ENCODE peak calls at places on chromosomes 7 and 10, in ten cellular contexts. One of them, this sample, is unnamed.

GRCh38 chr7:114364151-114364550 is 50.5 kb upstream of the FOXP2 start:
- DNase-seq in cerebellum: no peak
- DNase-seq in posterior cingulate gyrus: no peak
- DNase-seq in AG04450: no peak
- DNase-seq in activated T-cell treated with anti-CD3 and anti-CD28 coated beads for 1 hour: no peak
- DNase-seq in LHCN-M2: no peak
- DNase-seq in glutamatergic neuron: peak
- DNase-seq in HCT116: no peak
- DNase-seq in NCI-H2081: peak
- DNase-seq in activated CD4-positive, alpha-beta T cell treated with anti-CD3 and anti-CD28 coated beads for 4 hours: no peak
- DNase-seq in this sample: peak

GRCh38 chr7:81676813-81677212 is 93.0 kb downstream of the HGF start:
- DNase-seq in activated CD4-positive, alpha-beta T cell treated with anti-CD3 and anti-CD28 coated beads for 4 hours: no peak
- DNase-seq in NCI-H2081: no peak
- DNase-seq in posterior cingulate gyrus: no peak
- DNase-seq in HCT116: no peak
- DNase-seq in cerebellum: peak
- DNase-seq in LHCN-M2: peak
- DNase-seq in activated T-cell treated with anti-CD3 and anti-CD28 coated beads for 1 hour: no peak
- DNase-seq in AG04450: no peak
- DNase-seq in glutamatergic neuron: no peak
- DNase-seq in this sample: peak

GRCh38 chr10:133126431-133127290 is 33.4 kb upstream of the KNDC1 start:
- DNase-seq in cerebellum: no peak
- DNase-seq in AG04450: no peak
- DNase-seq in posterior cingulate gyrus: peak
- DNase-seq in HCT116: no peak
- DNase-seq in NCI-H2081: no peak
- DNase-seq in LHCN-M2: no peak
- DNase-seq in activated T-cell treated with anti-CD3 and anti-CD28 coated beads for 1 hour: no peak
- DNase-seq in activated CD4-positive, alpha-beta T cell treated with anti-CD3 and anti-CD28 coated beads for 4 hours: no peak
- DNase-seq in glutamatergic neuron: no peak
- DNase-seq in this sample: no peak

GRCh38 chr10:122163182-122164027 is 107.7 kb upstream of the BTBD16 start:
- DNase-seq in posterior cingulate gyrus: peak
- DNase-seq in cerebellum: peak
- DNase-seq in AG04450: no peak
- DNase-seq in activated CD4-positive, alpha-beta T cell treated with anti-CD3 and anti-CD28 coated beads for 4 hours: no peak
- DNase-seq in LHCN-M2: no peak
- DNase-seq in NCI-H2081: peak
- DNase-seq in activated T-cell treated with anti-CD3 and anti-CD28 coated beads for 1 hour: no peak
- DNase-seq in glutamatergic neuron: peak
- DNase-seq in HCT116: no peak
- DNase-seq in this sample: no peak

GRCh38 chr10:60384006-60384405 is 5.7 kb downstream of the ANK3 start:
- DNase-seq in activated CD4-positive, alpha-beta T cell treated with anti-CD3 and anti-CD28 coated beads for 4 hours: no peak
- DNase-seq in AG04450: no peak
- DNase-seq in LHCN-M2: peak
- DNase-seq in HCT116: no peak
- DNase-seq in activated T-cell treated with anti-CD3 and anti-CD28 coated beads for 1 hour: no peak
- DNase-seq in NCI-H2081: no peak
- DNase-seq in glutamatergic neuron: no peak
- DNase-seq in posterior cingulate gyrus: no peak
- DNase-seq in cerebellum: no peak
- DNase-seq in this sample: no peak

GRCh38 chr7:125386211-125386610 is 456.6 kb upstream of the POT1 start:
- DNase-seq in cerebellum: no peak
- DNase-seq in activated T-cell treated with anti-CD3 and anti-CD28 coated beads for 1 hour: no peak
- DNase-seq in LHCN-M2: no peak
- DNase-seq in glutamatergic neuron: no peak
- DNase-seq in HCT116: no peak
- DNase-seq in posterior cingulate gyrus: no peak
- DNase-seq in activated CD4-positive, alpha-beta T cell treated with anti-CD3 and anti-CD28 coated beads for 4 hours: no peak
- DNase-seq in NCI-H2081: no peak
- DNase-seq in AG04450: no peak
- DNase-seq in this sample: no peak

GRCh38 chr10:113176652-113177155 is 226.7 kb downstream of the TCF7L2 start:
- DNase-seq in LHCN-M2: no peak
- DNase-seq in posterior cingulate gyrus: no peak
- DNase-seq in HCT116: no peak
- DNase-seq in glutamatergic neuron: no peak
- DNase-seq in activated CD4-positive, alpha-beta T cell treated with anti-CD3 and anti-CD28 coated beads for 4 hours: no peak
- DNase-seq in AG04450: no peak
- DNase-seq in NCI-H2081: no peak
- DNase-seq in activated T-cell treated with anti-CD3 and anti-CD28 coated beads for 1 hour: no peak
- DNase-seq in cerebellum: no peak
- DNase-seq in this sample: no peak

GRCh38 chr7:140983802-140984201 is 30.9 kb downstream of the MRPS33 start:
- DNase-seq in AG04450: no peak
- DNase-seq in posterior cingulate gyrus: no peak
- DNase-seq in activated T-cell treated with anti-CD3 and anti-CD28 coated beads for 1 hour: no peak
- DNase-seq in cerebellum: no peak
- DNase-seq in activated CD4-positive, alpha-beta T cell treated with anti-CD3 and anti-CD28 coated beads for 4 hours: no peak
- DNase-seq in HCT116: peak
- DNase-seq in NCI-H2081: no peak
- DNase-seq in LHCN-M2: peak
- DNase-seq in glutamatergic neuron: no peak
- DNase-seq in this sample: no peak

GRCh38 chr10:44966816-44967509 is 7.4 kb downstream of the RASSF4 start:
- DNase-seq in posterior cingulate gyrus: no peak
- DNase-seq in AG04450: no peak
- DNase-seq in NCI-H2081: no peak
- DNase-seq in LHCN-M2: no peak
- DNase-seq in activated T-cell treated with anti-CD3 and anti-CD28 coated beads for 1 hour: no peak
- DNase-seq in HCT116: no peak
- DNase-seq in glutamatergic neuron: no peak
- DNase-seq in activated CD4-positive, alpha-beta T cell treated with anti-CD3 and anti-CD28 coated beads for 4 hours: no peak
- DNase-seq in cerebellum: no peak
- DNase-seq in this sample: no peak

GRCh38 chr7:75776295-75776971 is 4.4 kb upstream of the CCL26 start:
- DNase-seq in posterior cingulate gyrus: no peak
- DNase-seq in LHCN-M2: peak
- DNase-seq in glutamatergic neuron: no peak
- DNase-seq in activated T-cell treated with anti-CD3 and anti-CD28 coated beads for 1 hour: peak
- DNase-seq in cerebellum: no peak
- DNase-seq in HCT116: no peak
- DNase-seq in NCI-H2081: no peak
- DNase-seq in activated CD4-positive, alpha-beta T cell treated with anti-CD3 and anti-CD28 coated beads for 4 hours: peak
- DNase-seq in AG04450: peak
- DNase-seq in this sample: peak

GRCh38 chr7:139451638-139452037 is 31.8 kb downstream of the KLRG2 start:
- DNase-seq in activated T-cell treated with anti-CD3 and anti-CD28 coated beads for 1 hour: no peak
- DNase-seq in cerebellum: no peak
- DNase-seq in activated CD4-positive, alpha-beta T cell treated with anti-CD3 and anti-CD28 coated beads for 4 hours: no peak
- DNase-seq in posterior cingulate gyrus: no peak
- DNase-seq in LHCN-M2: peak
- DNase-seq in AG04450: no peak
- DNase-seq in NCI-H2081: no peak
- DNase-seq in glutamatergic neuron: no peak
- DNase-seq in HCT116: no peak
- DNase-seq in this sample: no peak

GRCh38 chr7:2018786-2019692 is 213.7 kb downstream of the MAD1L1 start:
- DNase-seq in AG04450: peak
- DNase-seq in glutamatergic neuron: no peak
- DNase-seq in posterior cingulate gyrus: peak
- DNase-seq in NCI-H2081: no peak
- DNase-seq in activated T-cell treated with anti-CD3 and anti-CD28 coated beads for 1 hour: no peak
- DNase-seq in HCT116: no peak
- DNase-seq in LHCN-M2: peak
- DNase-seq in activated CD4-positive, alpha-beta T cell treated with anti-CD3 and anti-CD28 coated beads for 4 hours: no peak
- DNase-seq in cerebellum: no peak
- DNase-seq in this sample: peak

GRCh38 chr7:151452680-151453325 is 12.9 kb upstream of the CRYGN start:
- DNase-seq in glutamatergic neuron: no peak
- DNase-seq in activated CD4-positive, alpha-beta T cell treated with anti-CD3 and anti-CD28 coated beads for 4 hours: no peak
- DNase-seq in cerebellum: no peak
- DNase-seq in posterior cingulate gyrus: no peak
- DNase-seq in HCT116: no peak
- DNase-seq in AG04450: no peak
- DNase-seq in activated T-cell treated with anti-CD3 and anti-CD28 coated beads for 1 hour: no peak
- DNase-seq in NCI-H2081: no peak
- DNase-seq in LHCN-M2: no peak
- DNase-seq in this sample: no peak

GRCh38 chr7:80496586-80496985 is 15.3 kb downstream of the GNAT3 start:
- DNase-seq in activated T-cell treated with anti-CD3 and anti-CD28 coated beads for 1 hour: no peak
- DNase-seq in glutamatergic neuron: no peak
- DNase-seq in activated CD4-positive, alpha-beta T cell treated with anti-CD3 and anti-CD28 coated beads for 4 hours: no peak
- DNase-seq in HCT116: no peak
- DNase-seq in LHCN-M2: peak
- DNase-seq in cerebellum: no peak
- DNase-seq in AG04450: no peak
- DNase-seq in posterior cingulate gyrus: no peak
- DNase-seq in NCI-H2081: no peak
- DNase-seq in this sample: no peak

This sample was measured in Ammon's horn.